ENCODE peak calls at places on chromosomes 7 and 10, in six cellular contexts. U is astrocyte, K is left ventricle myocardium superior, D is NCI-H1417, B is germinal center, A is BE2C. C is an unnamed sample.

GRCh38 chr10:124256151-124256550 is 162.6 kb downstream of the OAT start:
- DNase-seq in U (no peak), K (no peak), D (no peak), B (no peak), A (no peak), C (no peak)

GRCh38 chr10:48598243-48598935 is 6.5 kb downstream of the ARHGAP22 start:
- DNase-seq in U (no peak), K (no peak), D (peak), B (no peak), A (no peak), C (no peak)

GRCh38 chr7:77226357-77226839 is 26.8 kb upstream of the FGL2 start:
- DNase-seq in U (no peak), K (no peak), D (no peak), B (no peak), A (no peak), C (no peak)

GRCh38 chr10:92074126-92074887 is 150.7 kb downstream of the BTAF1 start:
- DNase-seq in U (no peak), K (no peak), D (no peak), B (peak), A (no peak), C (no peak)

GRCh38 chr10:82796510-82796909 is 921.5 kb downstream of the NRG3 start:
- DNase-seq in U (peak), K (no peak), D (no peak), B (no peak), A (no peak), C (no peak)

GRCh38 chr10:99527526-99528255 is 5.1 kb upstream of the NKX2-3 start:
- DNase-seq in U (no peak), K (no peak), D (no peak), B (no peak), A (no peak), C (no peak)

GRCh38 chr7:100080895-100081534 is 508 bp downstream of the ZNF3 start:
- DNase-seq in U (no peak), K (no peak), D (peak), B (no peak), A (no peak), C (no peak)

GRCh38 chr10:63375458-63375857 is 90.3 kb downstream of the JMJD1C start:
- DNase-seq in U (no peak), K (no peak), D (no peak), B (no peak), A (no peak), C (no peak)

GRCh38 chr7:119472398-119473038 is 800.5 kb upstream of the KCND2 start:
- DNase-seq in U (no peak), K (no peak), D (peak), B (no peak), A (no peak), C (no peak)

GRCh38 chr7:45457591-45457990 is 116.6 kb upstream of the ADCY1 start:
- DNase-seq in U (no peak), K (peak), D (peak), B (no peak), A (peak), C (no peak)